ENCODE peak calls at places on chromosomes 11 and 22, in five cellular contexts. One of them, this sample, is unnamed.

GRCh38 chr11:113261709-113262475 is 52.5 kb upstream of the TTC12 start:
- DNase-seq in adrenal gland: peak
- DNase-seq in psoas muscle: no peak
- DNase-seq in PC-3: peak
- DNase-seq in lung: no peak
- DNase-seq in this sample: no peak

GRCh38 chr22:27993201-27993635 is 74.2 kb upstream of the PITPNB start:
- DNase-seq in adrenal gland: peak
- DNase-seq in psoas muscle: no peak
- DNase-seq in PC-3: no peak
- DNase-seq in lung: no peak
- DNase-seq in this sample: no peak

GRCh38 chr11:116162541-116163230 is 610.1 kb downstream of the BUD13 start:
- DNase-seq in adrenal gland: peak
- DNase-seq in psoas muscle: no peak
- DNase-seq in PC-3: no peak
- DNase-seq in lung: peak
- DNase-seq in this sample: no peak

GRCh38 chr11:7341551-7341950 is 89.8 kb downstream of the SYT9 start:
- DNase-seq in adrenal gland: no peak
- DNase-seq in psoas muscle: no peak
- DNase-seq in PC-3: peak
- DNase-seq in lung: no peak
- DNase-seq in this sample: no peak

GRCh38 chr22:38657248-38657909 is 941 bp downstream of the CBY1 start:
- DNase-seq in adrenal gland: no peak
- DNase-seq in psoas muscle: no peak
- DNase-seq in PC-3: peak
- DNase-seq in lung: no peak
- DNase-seq in this sample: peak

GRCh38 chr22:40182231-40182835 is 4.6 kb downstream of the TNRC6B start:
- DNase-seq in adrenal gland: no peak
- DNase-seq in psoas muscle: no peak
- DNase-seq in PC-3: no peak
- DNase-seq in lung: no peak
- DNase-seq in this sample: peak

GRCh38 chr22:39818050-39818449 is 75.5 kb downstream of the ENTHD1 start:
- DNase-seq in adrenal gland: no peak
- DNase-seq in psoas muscle: no peak
- DNase-seq in PC-3: no peak
- DNase-seq in lung: no peak
- DNase-seq in this sample: no peak

GRCh38 chr22:37999236-37999635 is 14.9 kb upstream of the SOX10 start:
- DNase-seq in adrenal gland: no peak
- DNase-seq in psoas muscle: no peak
- DNase-seq in PC-3: peak
- DNase-seq in lung: no peak
- DNase-seq in this sample: no peak

GRCh38 chr11:6931146-6931713 is 5.0 kb downstream of the ZNF215 start:
- DNase-seq in adrenal gland: no peak
- DNase-seq in psoas muscle: no peak
- DNase-seq in PC-3: no peak
- DNase-seq in lung: no peak
- DNase-seq in this sample: no peak

GRCh38 chr11:119051440-119052162 is 5.4 kb downstream of the HYOU1 start:
- DNase-seq in adrenal gland: no peak
- DNase-seq in psoas muscle: no peak
- DNase-seq in PC-3: no peak
- DNase-seq in lung: no peak
- DNase-seq in this sample: no peak

GRCh38 chr11:60887531-60887930 is 18.9 kb downstream of the PRPF19 start:
- DNase-seq in adrenal gland: peak
- DNase-seq in psoas muscle: peak
- DNase-seq in PC-3: peak
- DNase-seq in lung: no peak
- DNase-seq in this sample: peak

GRCh38 chr11:6553634-6554033 is 49.8 kb downstream of the RRP8 start:
- DNase-seq in adrenal gland: no peak
- DNase-seq in psoas muscle: no peak
- DNase-seq in PC-3: no peak
- DNase-seq in lung: no peak
- DNase-seq in this sample: no peak

GRCh38 chr11:126332221-126332711 is 23.2 kb upstream of the ST3GAL4 start:
- DNase-seq in adrenal gland: peak
- DNase-seq in psoas muscle: peak
- DNase-seq in PC-3: peak
- DNase-seq in lung: no peak
- DNase-seq in this sample: no peak

GRCh38 chr11:125375146-125375545 is 120.9 kb downstream of the FEZ1 start:
- DNase-seq in adrenal gland: no peak
- DNase-seq in psoas muscle: no peak
- DNase-seq in PC-3: no peak
- DNase-seq in lung: no peak
- DNase-seq in this sample: no peak

GRCh38 chr11:57300785-57301184 is 24.0 kb downstream of the TNKS1BP1 start:
- DNase-seq in adrenal gland: no peak
- DNase-seq in psoas muscle: no peak
- DNase-seq in PC-3: no peak
- DNase-seq in lung: no peak
- DNase-seq in this sample: no peak

GRCh38 chr22:24424001-24424900 is 3.1 kb upstream of the ADORA2A start:
- DNase-seq in adrenal gland: no peak
- DNase-seq in psoas muscle: no peak
- DNase-seq in PC-3: no peak
- DNase-seq in lung: no peak
- DNase-seq in this sample: no peak

GRCh38 chr11:13666708-13667107 is 1.8 kb upstream of the FAR1 start:
- DNase-seq in adrenal gland: no peak
- DNase-seq in psoas muscle: no peak
- DNase-seq in PC-3: no peak
- DNase-seq in lung: no peak
- DNase-seq in this sample: no peak

DNA sequence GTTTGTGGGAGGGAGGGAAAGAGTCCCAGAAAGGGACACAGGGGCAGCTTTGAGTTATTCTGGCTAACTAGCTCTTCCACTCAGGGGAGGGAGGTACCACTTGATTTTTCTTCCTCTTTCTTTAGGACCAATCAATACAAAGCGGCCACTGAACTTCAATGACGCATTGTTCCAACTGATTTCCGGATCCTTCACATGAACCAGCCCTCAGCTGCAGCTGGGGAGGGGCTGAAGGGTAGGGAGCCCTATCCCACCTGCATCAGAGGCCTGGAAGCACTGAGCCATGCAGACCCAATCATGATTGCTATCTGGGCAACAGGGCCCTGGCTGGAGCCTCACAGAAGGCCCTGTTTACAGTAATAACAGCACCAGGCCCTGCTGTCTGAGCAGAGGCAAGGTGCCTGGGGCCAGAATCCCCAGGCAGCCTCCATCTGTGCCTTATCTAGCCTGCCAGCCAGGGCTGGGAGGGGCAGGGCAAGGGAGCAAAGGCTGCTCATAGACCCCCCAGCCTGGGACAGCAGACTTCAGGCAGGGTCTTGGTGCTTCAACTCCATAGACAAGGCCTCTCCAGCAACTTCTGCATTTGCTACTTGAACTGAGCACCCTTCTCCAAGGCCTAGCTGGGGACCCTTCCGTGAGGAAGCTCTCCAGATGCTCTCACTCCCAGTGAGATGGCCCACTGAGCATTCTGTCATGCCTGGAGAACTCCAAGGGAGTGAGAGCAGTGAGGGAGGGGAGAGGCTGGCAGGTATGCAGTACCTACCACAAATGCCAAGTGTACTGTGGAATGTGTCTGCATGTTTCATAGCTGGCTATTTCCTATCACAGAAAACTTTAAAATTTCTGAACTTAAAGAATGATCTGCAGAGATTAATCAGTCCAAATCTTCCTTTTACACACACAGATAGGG is 22.5 kb downstream of the CLPB start:
- DNase-seq in adrenal gland: peak
- DNase-seq in psoas muscle: no peak
- DNase-seq in PC-3: no peak
- DNase-seq in lung: no peak
- DNase-seq in this sample: no peak
- H3K27ac ChIP-seq in adrenal gland: no peak
- H3K27ac ChIP-seq in psoas muscle: no peak
- H3K27ac ChIP-seq in PC-3: no peak
- H3K27ac ChIP-seq in lung: peak
- H3K27ac ChIP-seq in this sample: peak

GRCh38 chr11:68403831-68404230 is 56.7 kb upstream of the PPP6R3 start:
- DNase-seq in adrenal gland: no peak
- DNase-seq in psoas muscle: no peak
- DNase-seq in PC-3: no peak
- DNase-seq in lung: no peak
- DNase-seq in this sample: no peak
- H3K27ac ChIP-seq in adrenal gland: no peak
- H3K27ac ChIP-seq in psoas muscle: no peak
- H3K27ac ChIP-seq in PC-3: no peak
- H3K27ac ChIP-seq in lung: no peak
- H3K27ac ChIP-seq in this sample: no peak

DNA sequence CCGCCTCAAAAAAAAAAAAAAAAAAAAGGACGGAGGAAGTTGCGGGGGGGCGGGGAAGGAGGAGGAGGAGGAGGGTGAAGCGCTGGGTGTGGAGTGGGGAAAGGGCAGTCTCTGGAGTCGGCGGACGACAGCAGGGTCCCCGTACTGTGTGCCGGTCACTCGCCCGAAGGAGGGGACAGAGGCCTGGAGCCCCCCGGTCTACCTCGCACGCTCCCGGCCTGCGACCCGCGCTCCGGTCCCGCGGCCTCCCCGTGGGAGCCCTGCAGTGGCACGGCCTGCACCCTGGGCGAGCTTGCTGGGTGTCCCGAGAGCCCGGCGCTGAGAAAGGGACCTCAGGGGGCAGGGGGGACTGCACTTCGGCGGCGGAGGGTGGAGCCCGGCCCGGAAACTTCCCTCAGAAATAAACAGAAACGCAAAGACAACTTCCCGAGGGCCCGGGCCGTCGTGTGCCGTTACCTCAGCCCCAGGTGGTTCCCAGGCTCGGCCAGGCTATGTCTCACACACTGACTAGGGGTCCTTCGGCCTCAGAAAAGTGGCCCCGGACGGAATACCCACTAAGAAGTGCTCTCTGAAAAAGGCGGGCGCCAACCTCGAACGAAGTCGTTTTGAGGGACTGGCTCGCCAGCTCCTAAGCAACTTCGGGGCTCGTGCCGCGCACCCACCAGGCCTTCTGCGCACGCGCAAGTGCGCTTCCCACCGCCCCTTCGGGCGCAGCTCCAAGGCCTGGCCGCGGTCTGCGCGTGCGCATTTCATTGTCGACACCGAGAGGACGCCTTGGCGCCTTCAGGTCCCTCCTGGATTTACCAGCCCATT is at the start of gene MAJIN:
- DNase-seq in adrenal gland: peak
- DNase-seq in psoas muscle: peak
- DNase-seq in PC-3: peak
- DNase-seq in lung: peak
- DNase-seq in this sample: no peak
- H3K27ac ChIP-seq in adrenal gland: no peak
- H3K27ac ChIP-seq in psoas muscle: no peak
- H3K27ac ChIP-seq in PC-3: peak
- H3K27ac ChIP-seq in lung: peak
- H3K27ac ChIP-seq in this sample: no peak

GRCh38 chr11:76175731-76176303 is 30.5 kb downstream of the WNT11 start:
- DNase-seq in adrenal gland: no peak
- DNase-seq in psoas muscle: no peak
- DNase-seq in PC-3: no peak
- DNase-seq in lung: no peak
- DNase-seq in this sample: no peak
- H3K27ac ChIP-seq in adrenal gland: no peak
- H3K27ac ChIP-seq in psoas muscle: no peak
- H3K27ac ChIP-seq in PC-3: no peak
- H3K27ac ChIP-seq in lung: no peak
- H3K27ac ChIP-seq in this sample: no peak

GRCh38 chr11:110907629-110908028 is 195.4 kb upstream of the ARHGAP20 start:
- DNase-seq in adrenal gland: peak
- DNase-seq in psoas muscle: no peak
- DNase-seq in PC-3: peak
- DNase-seq in lung: peak
- DNase-seq in this sample: no peak
- H3K27ac ChIP-seq in adrenal gland: no peak
- H3K27ac ChIP-seq in psoas muscle: peak
- H3K27ac ChIP-seq in PC-3: no peak
- H3K27ac ChIP-seq in lung: no peak
- H3K27ac ChIP-seq in this sample: no peak

DNA sequence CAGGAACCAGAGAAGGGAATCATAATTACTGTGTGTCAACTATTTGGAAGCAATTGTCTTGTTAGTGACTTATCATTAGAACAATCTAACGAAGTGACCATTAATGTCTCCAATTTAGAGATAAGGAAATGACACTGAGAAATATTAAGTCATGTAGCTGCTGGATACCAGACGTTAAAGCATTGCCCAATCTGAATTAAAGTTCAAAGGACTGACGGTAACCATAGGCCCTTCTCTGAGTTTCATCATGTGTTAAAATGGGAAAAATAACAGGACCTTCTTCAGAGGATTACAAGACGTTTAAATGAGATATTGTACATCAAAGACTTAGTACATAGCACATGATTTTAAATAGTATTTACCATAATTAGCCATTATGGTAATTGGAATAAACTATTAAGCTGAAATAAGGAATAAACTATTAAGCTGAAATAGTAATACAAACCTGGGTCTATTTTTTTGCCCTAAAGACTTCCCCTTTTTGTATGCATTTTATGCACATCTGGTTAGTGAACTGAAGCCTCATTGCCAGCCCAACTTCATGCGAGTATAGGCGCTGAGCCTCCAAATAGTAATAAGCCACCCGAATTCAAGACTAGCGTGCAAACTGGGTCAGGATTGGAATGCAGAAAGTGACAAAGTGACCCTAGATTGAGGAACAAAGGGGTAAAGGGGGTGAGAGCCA is 41.0 kb downstream of the GLYATL1 start:
- DNase-seq in adrenal gland: no peak
- DNase-seq in psoas muscle: no peak
- DNase-seq in PC-3: no peak
- DNase-seq in lung: no peak
- DNase-seq in this sample: no peak
- H3K27ac ChIP-seq in adrenal gland: no peak
- H3K27ac ChIP-seq in psoas muscle: no peak
- H3K27ac ChIP-seq in PC-3: no peak
- H3K27ac ChIP-seq in lung: no peak
- H3K27ac ChIP-seq in this sample: no peak

GRCh38 chr11:2445107-2445947 is 519 bp downstream of the KCNQ1 start:
- DNase-seq in adrenal gland: no peak
- DNase-seq in psoas muscle: peak
- DNase-seq in PC-3: no peak
- DNase-seq in lung: no peak
- DNase-seq in this sample: no peak

GRCh38 chr11:2444301-2445106 is at the start of the genes KCNQ1 and TRPM5:
- DNase-seq in adrenal gland: peak
- DNase-seq in psoas muscle: peak
- DNase-seq in PC-3: peak
- DNase-seq in lung: peak
- DNase-seq in this sample: peak

GRCh38 chr11:2446590-2447252 is 1.9 kb downstream of the KCNQ1 start:
- DNase-seq in adrenal gland: no peak
- DNase-seq in psoas muscle: no peak
- DNase-seq in PC-3: no peak
- DNase-seq in lung: no peak
- DNase-seq in this sample: no peak

GRCh38 chr11:2447253-2447950 is 2.6 kb downstream of the KCNQ1 start:
- DNase-seq in adrenal gland: peak
- DNase-seq in psoas muscle: no peak
- DNase-seq in PC-3: no peak
- DNase-seq in lung: no peak
- DNase-seq in this sample: no peak

GRCh38 chr11:2445948-2446551 is 1.2 kb downstream of the KCNQ1 start:
- DNase-seq in adrenal gland: no peak
- DNase-seq in psoas muscle: no peak
- DNase-seq in PC-3: no peak
- DNase-seq in lung: no peak
- DNase-seq in this sample: no peak
- H3K27ac ChIP-seq in adrenal gland: peak
- H3K27ac ChIP-seq in psoas muscle: no peak
- H3K27ac ChIP-seq in PC-3: no peak
- H3K27ac ChIP-seq in lung: peak
- H3K27ac ChIP-seq in this sample: no peak

This sample was measured in WERI-Rb-1.